ENCODE peak calls at places on chromosomes 12 and 14, in nine cellular contexts. One of them, this sample, is unnamed.

GRCh38 chr12:54561164-54561563 is 11.8 kb downstream of the PDE1B start:
- DNase-seq in left lung: no peak
- DNase-seq in A549: no peak
- DNase-seq in left ventricle myocardium inferior: peak; percentile 39
- DNase-seq in osteoblast: no peak
- DNase-seq in HCT116: no peak
- DNase-seq in CD8-positive, alpha-beta T cell: no peak
- DNase-seq in psoas muscle: peak; percentile 28
- DNase-seq in suprapubic skin: no peak
- DNase-seq in this sample: peak; percentile 71

GRCh38 chr14:88611878-88612277 is 49.0 kb downstream of the ZC3H14 start:
- DNase-seq in left lung: no peak
- DNase-seq in A549: no peak
- DNase-seq in left ventricle myocardium inferior: no peak
- DNase-seq in osteoblast: no peak
- DNase-seq in HCT116: no peak
- DNase-seq in CD8-positive, alpha-beta T cell: no peak
- DNase-seq in psoas muscle: no peak
- DNase-seq in suprapubic skin: no peak
- DNase-seq in this sample: no peak

GRCh38 chr12:42482086-42482819 is 107.3 kb downstream of the PRICKLE1 start:
- DNase-seq in left lung: no peak
- DNase-seq in A549: peak; percentile 5
- DNase-seq in left ventricle myocardium inferior: peak; percentile 75
- DNase-seq in osteoblast: peak; percentile 80
- DNase-seq in HCT116: no peak
- DNase-seq in CD8-positive, alpha-beta T cell: no peak
- DNase-seq in psoas muscle: peak; percentile 49
- DNase-seq in suprapubic skin: peak; percentile 65
- DNase-seq in this sample: peak; percentile 76

GRCh38 chr12:93244514-93245077 is 133.1 kb upstream of the NUDT4 start:
- DNase-seq in left lung: no peak
- DNase-seq in A549: no peak
- DNase-seq in left ventricle myocardium inferior: no peak
- DNase-seq in osteoblast: no peak
- DNase-seq in HCT116: no peak
- DNase-seq in CD8-positive, alpha-beta T cell: no peak
- DNase-seq in psoas muscle: no peak
- DNase-seq in suprapubic skin: no peak
- DNase-seq in this sample: no peak

GRCh38 chr14:89959853-89960493 is 4.2 kb downstream of the TDP1 start:
- DNase-seq in left lung: no peak
- DNase-seq in A549: no peak
- DNase-seq in left ventricle myocardium inferior: no peak
- DNase-seq in osteoblast: peak; percentile 39
- DNase-seq in HCT116: no peak
- DNase-seq in CD8-positive, alpha-beta T cell: no peak
- DNase-seq in psoas muscle: no peak
- DNase-seq in suprapubic skin: no peak
- DNase-seq in this sample: no peak

GRCh38 chr14:103101257-103101963 is 6.9 kb downstream of the EXOC3L4 start:
- DNase-seq in left lung: no peak
- DNase-seq in A549: no peak
- DNase-seq in left ventricle myocardium inferior: no peak
- DNase-seq in osteoblast: no peak
- DNase-seq in HCT116: no peak
- DNase-seq in CD8-positive, alpha-beta T cell: no peak
- DNase-seq in psoas muscle: no peak
- DNase-seq in suprapubic skin: no peak
- DNase-seq in this sample: peak; percentile 42

GRCh38 chr12:52387859-52388258 is 2.4 kb upstream of the KRT84 start:
- DNase-seq in left lung: no peak
- DNase-seq in A549: no peak
- DNase-seq in left ventricle myocardium inferior: no peak
- DNase-seq in osteoblast: no peak
- DNase-seq in HCT116: no peak
- DNase-seq in CD8-positive, alpha-beta T cell: no peak
- DNase-seq in psoas muscle: no peak
- DNase-seq in suprapubic skin: no peak
- DNase-seq in this sample: no peak

GRCh38 chr14:61438860-61439765 is 117.7 kb downstream of the PRKCH start:
- DNase-seq in left lung: no peak
- DNase-seq in A549: peak; percentile 76
- DNase-seq in left ventricle myocardium inferior: peak; percentile 25
- DNase-seq in osteoblast: peak; percentile 74
- DNase-seq in HCT116: no peak
- DNase-seq in CD8-positive, alpha-beta T cell: peak; percentile 43
- DNase-seq in psoas muscle: peak; percentile 40
- DNase-seq in suprapubic skin: peak; percentile 84
- DNase-seq in this sample: peak; percentile 30

GRCh38 chr12:91729543-91729942 is 416.1 kb downstream of the BTG1 start:
- DNase-seq in left lung: no peak
- DNase-seq in A549: no peak
- DNase-seq in left ventricle myocardium inferior: no peak
- DNase-seq in osteoblast: no peak
- DNase-seq in HCT116: no peak
- DNase-seq in CD8-positive, alpha-beta T cell: no peak
- DNase-seq in psoas muscle: no peak
- DNase-seq in suprapubic skin: no peak
- DNase-seq in this sample: no peak

DNA sequence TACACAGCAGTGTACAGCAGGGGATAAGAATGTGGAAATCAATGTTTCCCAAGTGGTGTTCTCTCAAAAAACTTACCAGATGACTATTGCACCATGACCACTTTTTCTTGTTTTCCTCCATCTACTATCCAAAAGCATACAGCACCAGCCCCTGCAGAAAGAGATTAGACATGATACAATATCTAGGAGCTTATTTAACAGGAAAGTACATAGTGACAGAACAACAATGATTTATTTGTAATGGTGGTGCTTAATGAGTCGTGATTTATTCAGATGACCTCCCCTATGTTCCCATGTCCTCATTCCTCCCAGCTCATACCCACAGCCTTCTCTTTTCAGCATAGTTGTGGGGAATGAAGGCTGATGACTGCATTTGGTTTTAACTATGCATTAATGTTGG is 413.6 kb downstream of the BTG1 start:
- DNase-seq in left lung: no peak
- DNase-seq in A549: no peak
- DNase-seq in left ventricle myocardium inferior: no peak
- DNase-seq in osteoblast: no peak
- DNase-seq in HCT116: peak; percentile 2
- DNase-seq in CD8-positive, alpha-beta T cell: no peak
- DNase-seq in psoas muscle: no peak
- DNase-seq in suprapubic skin: no peak
- DNase-seq in this sample: no peak
- TF ChIP-seq CTCF in left lung: no peak
- TF ChIP-seq CTCF in A549: no peak
- TF ChIP-seq CTCF in left ventricle myocardium inferior: no peak
- TF ChIP-seq CTCF in osteoblast: no peak
- TF ChIP-seq CTCF in HCT116: no peak
- TF ChIP-seq CTCF in CD8-positive, alpha-beta T cell: no peak
- TF ChIP-seq CTCF in psoas muscle: no peak
- TF ChIP-seq CTCF in suprapubic skin: no peak
- TF ChIP-seq CTCF in this sample: no peak

GRCh38 chr14:33566082-33566481 is 384.8 kb downstream of the EGLN3 start:
- DNase-seq in left lung: no peak
- DNase-seq in A549: no peak
- DNase-seq in left ventricle myocardium inferior: no peak
- DNase-seq in osteoblast: no peak
- DNase-seq in HCT116: no peak
- DNase-seq in CD8-positive, alpha-beta T cell: no peak
- DNase-seq in psoas muscle: no peak
- DNase-seq in suprapubic skin: no peak
- DNase-seq in this sample: no peak
- H3K4me1 ChIP-seq in left lung: no peaks in the 10 kb centered on the region
- H3K4me1 ChIP-seq in A549: no peaks in the 10 kb centered on the region
- H3K4me1 ChIP-seq in left ventricle myocardium inferior: peaks cover 4% of the 10 kb centered on the region
- H3K4me1 ChIP-seq in osteoblast: peaks cover 2% of the 10 kb centered on the region
- H3K4me1 ChIP-seq in HCT116: no peaks in the 10 kb centered on the region
- H3K4me1 ChIP-seq in CD8-positive, alpha-beta T cell: no peaks in the 10 kb centered on the region
- H3K4me1 ChIP-seq in psoas muscle: no peaks in the 10 kb centered on the region
- H3K4me1 ChIP-seq in suprapubic skin: peaks cover 21% of the 10 kb centered on the region
- H3K4me1 ChIP-seq in this sample: no peaks in the 10 kb centered on the region

GRCh38 chr12:56725723-56726102 is 614 bp upstream of the NACA start:
- DNase-seq in left lung: no peak
- DNase-seq in A549: no peak
- DNase-seq in left ventricle myocardium inferior: no peak
- DNase-seq in osteoblast: no peak
- DNase-seq in HCT116: no peak
- DNase-seq in CD8-positive, alpha-beta T cell: no peak
- DNase-seq in psoas muscle: no peak
- DNase-seq in suprapubic skin: no peak
- DNase-seq in this sample: no peak
- H3K4me3 ChIP-seq in left lung: peak overlapping the region; percentile 87
- H3K4me3 ChIP-seq in A549: peak overlapping the region; percentile 99
- H3K4me3 ChIP-seq in left ventricle myocardium inferior: peak overlapping the region; percentile 82
- H3K4me3 ChIP-seq in osteoblast: peak overlapping the region; percentile 100
- H3K4me3 ChIP-seq in HCT116: peak overlapping the region; percentile 99
- H3K4me3 ChIP-seq in CD8-positive, alpha-beta T cell: peak overlapping the region; percentile 88
- H3K4me3 ChIP-seq in psoas muscle: peak overlapping the region; percentile 86
- H3K4me3 ChIP-seq in suprapubic skin: peak overlapping the region; percentile 82
- H3K4me3 ChIP-seq in this sample: peak overlapping the region; percentile 74

DNA sequence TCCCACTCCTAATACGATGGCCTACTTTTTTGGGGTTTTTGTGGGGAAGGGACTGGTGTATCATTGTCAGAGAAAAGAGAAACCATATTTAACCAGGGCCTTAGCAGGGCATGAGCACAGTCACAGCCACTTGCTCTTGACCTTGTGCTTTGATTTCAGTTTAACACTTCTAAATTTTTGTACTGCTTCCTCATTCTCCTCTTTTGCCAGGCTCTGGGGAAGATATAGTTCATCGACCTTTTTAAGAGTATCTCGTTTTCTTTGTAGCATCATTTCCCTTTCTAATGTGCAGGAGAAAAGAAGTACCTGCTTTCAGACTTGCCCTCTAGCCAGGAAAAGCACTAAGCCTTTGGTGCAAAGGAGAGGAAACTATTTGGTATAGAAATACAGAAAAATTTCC is 2.2 kb downstream of the ZBTB1 start:
- DNase-seq in left lung: no peak
- DNase-seq in A549: no peak
- DNase-seq in left ventricle myocardium inferior: no peak
- DNase-seq in osteoblast: peak; percentile 69
- DNase-seq in HCT116: no peak
- DNase-seq in CD8-positive, alpha-beta T cell: no peak
- DNase-seq in psoas muscle: no peak
- DNase-seq in suprapubic skin: no peak
- DNase-seq in this sample: no peak
- TF ChIP-seq CTCF in left lung: no peak
- TF ChIP-seq CTCF in A549: no peak
- TF ChIP-seq CTCF in left ventricle myocardium inferior: no peak
- TF ChIP-seq CTCF in osteoblast: no peak
- TF ChIP-seq CTCF in HCT116: no peak
- TF ChIP-seq CTCF in CD8-positive, alpha-beta T cell: no peak
- TF ChIP-seq CTCF in psoas muscle: no peak
- TF ChIP-seq CTCF in suprapubic skin: no peak
- TF ChIP-seq CTCF in this sample: no peak

DNA sequence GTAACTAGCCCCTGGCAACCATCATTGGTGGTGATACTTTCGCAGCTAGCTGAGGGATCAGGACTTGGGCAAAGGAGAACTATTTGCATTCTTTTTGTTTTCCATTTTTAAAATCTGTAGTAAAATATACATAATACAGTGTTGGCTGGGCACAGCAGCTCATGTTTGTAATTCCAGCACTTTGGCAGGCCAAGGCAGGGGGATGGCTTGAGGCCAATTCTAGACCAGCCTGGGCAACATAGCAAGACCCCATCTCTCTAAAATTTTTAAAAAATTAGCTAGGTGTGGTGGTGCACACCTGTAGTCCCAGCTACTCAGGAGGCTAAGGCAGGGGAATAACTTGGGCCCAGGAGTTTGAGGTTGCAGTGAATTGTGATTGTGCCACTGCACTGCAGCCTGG is 20.0 kb downstream of the TFCP2 start:
- DNase-seq in left lung: no peak
- DNase-seq in A549: no peak
- DNase-seq in left ventricle myocardium inferior: no peak
- DNase-seq in osteoblast: no peak
- DNase-seq in HCT116: no peak
- DNase-seq in CD8-positive, alpha-beta T cell: no peak
- DNase-seq in psoas muscle: no peak
- DNase-seq in suprapubic skin: no peak
- DNase-seq in this sample: no peak
- H3K4me1 ChIP-seq in left lung: no peaks in the 10 kb centered on the region
- H3K4me1 ChIP-seq in A549: no peaks in the 10 kb centered on the region
- H3K4me1 ChIP-seq in left ventricle myocardium inferior: no peaks in the 10 kb centered on the region
- H3K4me1 ChIP-seq in osteoblast: no peaks in the 10 kb centered on the region
- H3K4me1 ChIP-seq in HCT116: no peaks in the 10 kb centered on the region
- H3K4me1 ChIP-seq in CD8-positive, alpha-beta T cell: no peaks in the 10 kb centered on the region
- H3K4me1 ChIP-seq in psoas muscle: no peaks in the 10 kb centered on the region
- H3K4me1 ChIP-seq in suprapubic skin: no peaks in the 10 kb centered on the region
- H3K4me1 ChIP-seq in this sample: no peaks in the 10 kb centered on the region

This sample was measured in heart left ventricle.